ENCODE peak calls at places on chromosomes 12 and 14, in seven cellular contexts. N, C, Q, U, W, O and B are unnamed samples.

GRCh38 chr12:128382946-128383739 is 116.2 kb downstream of the TMEM132C start:
- DNase-seq in O (no peak), Q (no peak), U (no peak), N (no peak), W (no peak), C (no peak), B (no peak)

GRCh38 chr12:113233967-113234366 is 12.7 kb downstream of the TPCN1 start:
- DNase-seq in N (no peak), W (no peak), C (no peak), Q (no peak), U (no peak), O (no peak), B (no peak)

GRCh38 chr14:96272777-96273471 is 16.9 kb downstream of the BDKRB1 start:
- DNase-seq in U (no peak), Q (no peak), N (no peak), W (no peak), C (no peak), O (no peak), B (peak; percentile 31)

GRCh38 chr14:50434530-50434929 is 37.8 kb upstream of the CDKL1 start:
- DNase-seq in W (no peak), N (no peak), Q (no peak), U (no peak), O (no peak), C (no peak), B (no peak)

GRCh38 chr14:74948228-74949175 is 6.9 kb downstream of the PGF start:
- DNase-seq in W (no peak), N (no peak), Q (no peak), U (no peak), C (no peak), O (no peak), B (peak; percentile 14)

GRCh38 chr12:591571-592505 is 71.4 kb downstream of the NINJ2 start:
- DNase-seq in C (no peak), O (no peak), W (peak; percentile 9), N (no peak), U (no peak), Q (no peak), B (peak; percentile 100)

GRCh38 chr12:76158518-76159321 is 74.2 kb upstream of the NAP1L1 start:
- DNase-seq in N (peak; percentile 86), W (peak; percentile 71), Q (peak; percentile 31), O (peak; percentile 89), C (peak; percentile 12), U (peak; percentile 18), B (peak; percentile 51)

GRCh38 chr12:105671720-105672119 is 341.2 kb downstream of the C12orf75 start:
- DNase-seq in W (no peak), Q (no peak), C (no peak), N (no peak), U (no peak), O (no peak), B (no peak)

GRCh38 chr14:90781876-90782275 is 34.4 kb downstream of the TTC7B start:
- DNase-seq in C (no peak), N (no peak), Q (no peak), W (no peak), O (no peak), U (no peak), B (no peak)

GRCh38 chr14:68781161-68782021 is 11.5 kb downstream of the ZFP36L1 start:
- DNase-seq in O (no peak), Q (peak; percentile 75), W (no peak), U (no peak), C (peak; percentile 50), N (no peak), B (peak; percentile 96)

GRCh38 chr14:99751539-99752485 is 41.4 kb upstream of the EML1 start:
- DNase-seq in W (no peak), U (no peak), O (peak; percentile 43), Q (no peak), N (no peak), C (no peak), B (no peak)

GRCh38 chr12:98948566-98948965 is 303.5 kb downstream of the APAF1 start:
- DNase-seq in U (no peak), N (no peak), C (no peak), O (no peak), Q (no peak), W (no peak), B (no peak)

GRCh38 chr12:30067156-30067555 is 283.4 kb upstream of the TMTC1 start:
- DNase-seq in U (no peak), W (no peak), Q (no peak), N (no peak), C (no peak), O (no peak), B (no peak)

GRCh38 chr12:120290541-120291312 is 976 bp downstream of the RNU4-2 start:
- DNase-seq in U (peak; percentile 31), W (peak; percentile 17), C (no peak), N (peak; percentile 38), O (no peak), Q (peak; percentile 28), B (no peak)

GRCh38 chr12:99767809-99768208 is 120.3 kb downstream of the GARIN6 start:
- DNase-seq in U (peak; percentile 11), O (peak; percentile 31), Q (no peak), W (no peak), C (no peak), N (no peak), B (peak; percentile 4)

GRCh38 chr12:32155041-32155440 is 48.4 kb downstream of the BICD1 start:
- DNase-seq in Q (no peak), W (no peak), N (no peak), O (no peak), U (no peak), C (no peak), B (no peak)

GRCh38 chr14:103552011-103552797 is 10.3 kb downstream of the BAG5 start:
- DNase-seq in C (no peak), W (no peak), O (no peak), U (no peak), N (no peak), Q (no peak), B (no peak)

GRCh38 chr14:24958271-24958670 is 91.7 kb downstream of the STXBP6 start:
- DNase-seq in O (no peak), U (no peak), Q (no peak), W (no peak), C (no peak), N (no peak), B (no peak)

GRCh38 chr14:74955229-74955999 is at the start of gene PGF:
- DNase-seq in U (no peak), W (peak; percentile 77), C (peak; percentile 24), Q (no peak), O (peak; percentile 24), N (peak; percentile 8), B (peak; percentile 64)